ENCODE peak calls at places on chromosomes 7 and 10, in four cellular contexts. One of them, this sample, is unnamed.

GRCh38 chr7:18109762-18110161 is 82.1 kb upstream of the PRPS1L1 start:
- DNase-seq in substantia nigra: no peak
- DNase-seq in keratinocyte: no peak
- DNase-seq in IMR-90: peak
- DNase-seq in this sample: no peak

GRCh38 chr7:28180364-28181147 is at the start of gene JAZF1:
- DNase-seq in substantia nigra: peak
- DNase-seq in keratinocyte: no peak
- DNase-seq in IMR-90: peak
- DNase-seq in this sample: no peak

GRCh38 chr7:76234282-76234584 is 32.5 kb downstream of the SRRM3 start:
- DNase-seq in substantia nigra: no peak
- DNase-seq in keratinocyte: no peak
- DNase-seq in IMR-90: no peak
- DNase-seq in this sample: no peak

GRCh38 chr7:39248041-39248692 is 270.5 kb downstream of the POU6F2 start:
- DNase-seq in substantia nigra: no peak
- DNase-seq in keratinocyte: no peak
- DNase-seq in IMR-90: no peak
- DNase-seq in this sample: no peak

GRCh38 chr7:83546586-83546985 is 102.4 kb downstream of the SEMA3E start:
- DNase-seq in substantia nigra: no peak
- DNase-seq in keratinocyte: no peak
- DNase-seq in IMR-90: peak
- DNase-seq in this sample: peak

GRCh38 chr10:98572594-98572993 is 125.9 kb upstream of the HPS1 start:
- DNase-seq in substantia nigra: no peak
- DNase-seq in keratinocyte: no peak
- DNase-seq in IMR-90: no peak
- DNase-seq in this sample: no peak

GRCh38 chr10:6256439-6256838 is 53.7 kb downstream of the PFKFB3 start:
- DNase-seq in substantia nigra: no peak
- DNase-seq in keratinocyte: no peak
- DNase-seq in IMR-90: no peak
- DNase-seq in this sample: no peak

GRCh38 chr10:22479419-22479818 is 134.1 kb downstream of the SPAG6 start:
- DNase-seq in substantia nigra: peak
- DNase-seq in keratinocyte: no peak
- DNase-seq in IMR-90: no peak
- DNase-seq in this sample: no peak

GRCh38 chr7:32892521-32893224 is 1.1 kb upstream of the KBTBD2 start:
- DNase-seq in substantia nigra: no peak
- DNase-seq in keratinocyte: peak
- DNase-seq in IMR-90: peak
- DNase-seq in this sample: peak

GRCh38 chr7:6621195-6622128 is 6.1 kb downstream of the ZNF853 start:
- DNase-seq in substantia nigra: no peak
- DNase-seq in keratinocyte: no peak
- DNase-seq in IMR-90: no peak
- DNase-seq in this sample: no peak

GRCh38 chr7:56045796-56046195 is 5.4 kb downstream of the PSPH start:
- DNase-seq in substantia nigra: no peak
- DNase-seq in keratinocyte: no peak
- DNase-seq in IMR-90: no peak
- DNase-seq in this sample: no peak

GRCh38 chr10:25261571-25261970 is 86.8 kb downstream of the GPR158 start:
- DNase-seq in substantia nigra: no peak
- DNase-seq in keratinocyte: no peak
- DNase-seq in IMR-90: no peak
- DNase-seq in this sample: no peak

GRCh38 chr10:79246606-79247275 is 100.5 kb upstream of the PPIF start:
- DNase-seq in substantia nigra: no peak
- DNase-seq in keratinocyte: no peak
- DNase-seq in IMR-90: no peak
- DNase-seq in this sample: no peak

GRCh38 chr10:28036587-28036986 is 37.7 kb upstream of the ODAD2 start:
- DNase-seq in substantia nigra: no peak
- DNase-seq in keratinocyte: no peak
- DNase-seq in IMR-90: peak
- DNase-seq in this sample: no peak

GRCh38 chr7:128904381-128905197 is 5.9 kb downstream of the KCP start:
- DNase-seq in substantia nigra: no peak
- DNase-seq in keratinocyte: no peak
- DNase-seq in IMR-90: peak
- DNase-seq in this sample: no peak

GRCh38 chr10:55065185-55065584 is 264.2 kb upstream of the PCDH15 start:
- DNase-seq in substantia nigra: no peak
- DNase-seq in keratinocyte: no peak
- DNase-seq in IMR-90: no peak
- DNase-seq in this sample: no peak

GRCh38 chr7:17907014-17907413 is 33.3 kb downstream of the SNX13 start:
- DNase-seq in substantia nigra: no peak
- DNase-seq in keratinocyte: no peak
- DNase-seq in IMR-90: peak
- DNase-seq in this sample: no peak

GRCh38 chr10:97426776-97427570 is 982 bp downstream of the PGAM1 start:
- DNase-seq in substantia nigra: no peak
- DNase-seq in keratinocyte: no peak
- DNase-seq in IMR-90: no peak
- DNase-seq in this sample: no peak

GRCh38 chr10:99522078-99522479 is 10.7 kb upstream of the NKX2-3 start:
- DNase-seq in substantia nigra: no peak
- DNase-seq in keratinocyte: no peak
- DNase-seq in IMR-90: no peak
- DNase-seq in this sample: no peak

GRCh38 chr10:74544106-74544505 is 282.3 kb upstream of the KAT6B start:
- DNase-seq in substantia nigra: no peak
- DNase-seq in keratinocyte: no peak
- DNase-seq in IMR-90: peak
- DNase-seq in this sample: no peak

GRCh38 chr7:43698461-43699255 is 30.7 kb downstream of the COA1 start:
- DNase-seq in substantia nigra: no peak
- DNase-seq in keratinocyte: no peak
- DNase-seq in IMR-90: peak
- DNase-seq in this sample: no peak
- H3K27ac ChIP-seq in substantia nigra: no peak
- H3K27ac ChIP-seq in keratinocyte: no peak
- H3K27ac ChIP-seq in IMR-90: peak
- H3K27ac ChIP-seq in this sample: no peak

DNA sequence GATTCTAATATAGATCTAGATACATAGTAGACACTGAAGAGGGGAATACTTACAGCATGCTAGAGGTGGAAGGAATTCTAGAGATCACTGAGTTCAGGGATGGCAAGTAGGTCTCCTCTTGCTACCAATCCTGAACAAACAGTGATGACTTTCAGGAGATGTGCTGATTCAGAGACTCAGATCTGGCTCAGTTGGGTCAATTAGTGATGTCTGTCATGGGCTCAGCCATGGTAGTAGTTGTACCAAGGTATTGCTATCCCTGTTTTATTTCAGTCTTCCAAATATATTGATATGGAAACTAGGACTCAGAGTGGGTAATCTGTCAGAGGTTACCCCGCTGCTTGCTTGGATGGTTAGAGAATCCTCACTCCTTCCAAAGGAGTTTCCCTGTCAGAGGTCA is 38.5 kb downstream of the UNC5B start:
- DNase-seq in substantia nigra: no peak
- DNase-seq in keratinocyte: no peak
- DNase-seq in IMR-90: peak
- DNase-seq in this sample: no peak
- H3K27ac ChIP-seq in substantia nigra: no peak
- H3K27ac ChIP-seq in keratinocyte: no peak
- H3K27ac ChIP-seq in IMR-90: no peak
- H3K27ac ChIP-seq in this sample: no peak

GRCh38 chr7:1485156-1485555 is 19.0 kb downstream of the INTS1 start:
- DNase-seq in substantia nigra: no peak
- DNase-seq in keratinocyte: no peak
- DNase-seq in IMR-90: no peak
- DNase-seq in this sample: no peak

GRCh38 chr7:1486571-1486970 is 17.6 kb downstream of the INTS1 start:
- DNase-seq in substantia nigra: no peak
- DNase-seq in keratinocyte: no peak
- DNase-seq in IMR-90: no peak
- DNase-seq in this sample: no peak

GRCh38 chr7:1483079-1483478 is 21.1 kb downstream of the INTS1 start:
- DNase-seq in substantia nigra: no peak
- DNase-seq in keratinocyte: no peak
- DNase-seq in IMR-90: no peak
- DNase-seq in this sample: no peak

GRCh38 chr7:1483536-1484505 is 20.4 kb downstream of the INTS1 start:
- DNase-seq in substantia nigra: no peak
- DNase-seq in keratinocyte: no peak
- DNase-seq in IMR-90: no peak
- DNase-seq in this sample: no peak

GRCh38 chr7:1484569-1484968 is 19.6 kb downstream of the INTS1 start:
- DNase-seq in substantia nigra: no peak
- DNase-seq in keratinocyte: no peak
- DNase-seq in IMR-90: no peak
- DNase-seq in this sample: no peak
- H3K27ac ChIP-seq in substantia nigra: no peak
- H3K27ac ChIP-seq in keratinocyte: no peak
- H3K27ac ChIP-seq in IMR-90: no peak
- H3K27ac ChIP-seq in this sample: no peak

GRCh38 chr10:4249841-4250496 is 465.0 kb upstream of the KLF6 start:
- DNase-seq in substantia nigra: no peak
- DNase-seq in keratinocyte: peak
- DNase-seq in IMR-90: no peak
- DNase-seq in this sample: peak
- H3K27ac ChIP-seq in substantia nigra: no peak
- H3K27ac ChIP-seq in keratinocyte: peak
- H3K27ac ChIP-seq in IMR-90: peak
- H3K27ac ChIP-seq in this sample: peak

DNA sequence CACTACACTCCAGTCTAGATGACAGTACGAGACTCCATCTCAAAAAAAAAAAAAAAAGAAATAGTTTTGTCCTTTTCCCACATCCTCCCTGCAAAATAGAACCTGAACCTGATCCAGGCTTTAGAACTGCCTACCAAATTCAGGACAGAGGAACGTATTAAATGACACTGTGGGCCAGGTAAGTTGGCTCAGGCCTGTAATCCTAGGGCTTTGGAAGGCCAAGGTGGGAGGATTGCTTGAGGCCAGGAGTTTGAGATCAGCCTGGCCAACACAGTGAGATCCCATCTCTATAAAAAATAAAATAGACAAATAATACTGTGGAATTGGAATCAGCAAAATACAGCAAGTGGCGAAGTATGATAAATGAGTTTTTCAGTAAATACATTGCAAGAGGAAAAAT is 10.0 kb upstream of the BNIP3 start:
- DNase-seq in substantia nigra: no peak
- DNase-seq in keratinocyte: no peak
- DNase-seq in IMR-90: no peak
- DNase-seq in this sample: no peak
- H3K27ac ChIP-seq in substantia nigra: no peak
- H3K27ac ChIP-seq in keratinocyte: no peak
- H3K27ac ChIP-seq in IMR-90: no peak
- H3K27ac ChIP-seq in this sample: no peak

GRCh38 chr7:20776942-20777341 is 9.7 kb downstream of the SP8 start:
- DNase-seq in substantia nigra: no peak
- DNase-seq in keratinocyte: no peak
- DNase-seq in IMR-90: no peak
- DNase-seq in this sample: no peak

GRCh38 chr7:20778063-20778721 is 8.5 kb downstream of the SP8 start:
- DNase-seq in substantia nigra: peak
- DNase-seq in keratinocyte: no peak
- DNase-seq in IMR-90: no peak
- DNase-seq in this sample: no peak

GRCh38 chr7:20779041-20779440 is 7.6 kb downstream of the SP8 start:
- DNase-seq in substantia nigra: no peak
- DNase-seq in keratinocyte: no peak
- DNase-seq in IMR-90: no peak
- DNase-seq in this sample: no peak

GRCh38 chr7:20776214-20776875 is 10.3 kb downstream of the SP8 start:
- DNase-seq in substantia nigra: no peak
- DNase-seq in keratinocyte: no peak
- DNase-seq in IMR-90: no peak
- DNase-seq in this sample: no peak

GRCh38 chr7:20777377-20778062 is 9.2 kb downstream of the SP8 start:
- DNase-seq in substantia nigra: no peak
- DNase-seq in keratinocyte: no peak
- DNase-seq in IMR-90: no peak
- DNase-seq in this sample: no peak
- H3K27ac ChIP-seq in substantia nigra: no peak
- H3K27ac ChIP-seq in keratinocyte: no peak
- H3K27ac ChIP-seq in IMR-90: no peak
- H3K27ac ChIP-seq in this sample: peak

DNA sequence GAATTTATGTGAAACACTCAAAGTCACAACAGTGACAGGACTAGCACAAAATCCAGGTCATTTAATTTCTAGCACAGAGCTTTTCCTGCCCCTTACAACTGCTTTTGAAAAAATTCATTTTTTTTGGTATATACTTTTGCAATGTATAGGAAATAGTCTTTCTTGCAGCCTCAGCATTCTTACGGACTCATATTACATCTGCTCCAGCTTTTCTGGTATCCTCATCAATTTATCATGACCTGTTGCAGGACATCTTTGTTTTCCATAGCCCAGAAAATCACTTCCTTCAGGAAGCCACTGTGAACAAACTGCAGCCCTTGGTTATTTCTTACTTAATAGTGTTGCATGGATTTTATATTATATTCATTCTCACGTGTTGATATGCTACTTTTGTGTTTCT is 347.9 kb upstream of the MTPN start:
- DNase-seq in substantia nigra: no peak
- DNase-seq in keratinocyte: no peak
- DNase-seq in IMR-90: no peak
- DNase-seq in this sample: no peak
- H3K27ac ChIP-seq in substantia nigra: no peak
- H3K27ac ChIP-seq in keratinocyte: no peak
- H3K27ac ChIP-seq in IMR-90: no peak
- H3K27ac ChIP-seq in this sample: no peak

DNA sequence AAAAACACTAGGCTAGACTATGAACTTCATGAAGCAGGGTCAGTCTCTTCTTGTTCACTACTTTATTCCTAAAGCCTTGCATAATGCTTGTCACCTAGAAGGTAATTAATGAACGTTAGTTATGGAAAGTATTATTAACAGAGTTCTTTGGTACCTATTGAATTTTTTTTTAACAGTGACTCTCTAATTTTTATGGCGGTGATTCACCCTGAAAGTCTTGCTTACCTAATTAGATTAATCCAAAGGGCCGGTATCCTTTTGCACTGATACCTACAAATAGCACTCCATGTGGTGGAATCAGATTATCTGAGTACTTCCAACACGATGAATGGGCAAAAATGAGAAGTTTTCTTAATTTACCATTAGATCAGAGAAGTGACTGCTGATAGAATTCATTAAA is 31.7 kb downstream of the STAM start:
- DNase-seq in substantia nigra: no peak
- DNase-seq in keratinocyte: no peak
- DNase-seq in IMR-90: no peak
- DNase-seq in this sample: no peak
- H3K27ac ChIP-seq in substantia nigra: no peak
- H3K27ac ChIP-seq in keratinocyte: no peak
- H3K27ac ChIP-seq in IMR-90: no peak
- H3K27ac ChIP-seq in this sample: no peak

This sample was measured in epithelial cell of prostate.